ENCODE peak calls at places on chromosomes 12 and 14, in four cellular contexts. R is HCT116, B is HepG2, Q is K562. S is an unnamed sample.

GRCh38 chr14:50333010-50333409 is 20.9 kb downstream of the DMAC2L start:
- DNase-seq in R (no peak), B (no peak), Q (no peak), S (no peak)

GRCh38 chr12:112148031-112148513 is 22.7 kb downstream of the TRAFD1 start:
- DNase-seq in R (no peak), B (no peak), Q (no peak), S (no peak)

GRCh38 chr12:6277982-6278438 is 32.5 kb upstream of the PLEKHG6 start:
- DNase-seq in R (no peak), B (no peak), Q (no peak), S (no peak)

GRCh38 chr12:29317556-29318363 is 63.2 kb downstream of the ERGIC2 start:
- DNase-seq in R (peak; percentile 54), B (peak; percentile 62), Q (peak; percentile 46), S (peak; percentile 69)

GRCh38 chr12:97748298-97748697 is 285.7 kb downstream of the RMST start:
- DNase-seq in R (no peak), B (no peak), Q (no peak), S (no peak)

GRCh38 chr14:41761204-41761603 is 154.5 kb downstream of the LRFN5 start:
- DNase-seq in R (no peak), B (no peak), Q (no peak), S (no peak)

GRCh38 chr14:24179294-24179960 is 7.5 kb downstream of the REC8 start:
- DNase-seq in R (no peak), B (no peak), Q (no peak), S (no peak)

GRCh38 chr12:69601962-69602685 is 8.6 kb downstream of the LRRC10 start:
- DNase-seq in R (no peak), B (no peak), Q (no peak), S (no peak)

GRCh38 chr12:1056390-1056789 is 65.4 kb downstream of the ERC1 start:
- DNase-seq in R (no peak), B (no peak), Q (no peak), S (no peak)

GRCh38 chr12:87120440-87120839 is 864.2 kb upstream of the MGAT4C start:
- DNase-seq in R (no peak), B (peak; percentile 0), Q (no peak), S (no peak)

GRCh38 chr12:117865505-117865904 is 103.3 kb downstream of the KSR2 start:
- DNase-seq in R (no peak), B (no peak), Q (no peak), S (no peak)

GRCh38 chr12:12333407-12333831 is 16.6 kb downstream of the MANSC1 start:
- DNase-seq in R (no peak), B (no peak), Q (no peak), S (no peak)

GRCh38 chr12:76664731-76665130 is 99.2 kb upstream of the ZDHHC17 start:
- DNase-seq in R (no peak), B (no peak), Q (no peak), S (no peak)

GRCh38 chr12:91574975-91575374 is 392.4 kb upstream of the DCN start:
- DNase-seq in R (no peak), B (no peak), Q (no peak), S (no peak)

GRCh38 chr12:103955811-103956514 is 9.7 kb upstream of the TDG start:
- DNase-seq in R (no peak), B (no peak), Q (no peak), S (no peak)

GRCh38 chr12:124938606-124939427 is 24.4 kb upstream of the UBC start:
- DNase-seq in R (peak; percentile 79), B (peak; percentile 78), Q (peak; percentile 36), S (no peak)

GRCh38 chr12:53756300-53757094 is 4.7 kb upstream of the CISTR start:
- DNase-seq in R (no peak), B (no peak), Q (no peak), S (no peak)
- TF ChIP-seq TCF7L2 in R (no peak), B (no peak), Q (no peak), S (no peak)

DNA sequence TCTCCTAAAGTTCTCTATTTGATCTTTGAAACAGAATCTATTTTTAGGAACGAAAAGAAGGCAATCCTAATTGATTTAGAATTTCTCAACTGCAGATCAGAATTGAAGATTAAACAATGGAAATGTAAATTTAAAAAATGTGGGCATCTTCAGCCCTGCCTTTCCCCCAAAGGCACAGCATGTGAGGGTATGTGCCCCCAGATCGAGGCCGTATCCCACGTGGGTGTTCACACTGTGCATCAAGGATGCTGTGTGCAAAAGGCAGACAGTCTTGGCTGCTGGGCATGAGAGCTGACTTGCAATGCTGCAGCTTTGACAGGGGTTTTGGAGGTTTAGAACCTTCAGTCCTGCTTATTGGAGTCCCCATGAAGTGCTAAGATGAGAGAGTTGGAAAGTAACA is 346.3 kb downstream of the VRK1 start:
- DNase-seq in R (no peak), B (no peak), Q (no peak), S (no peak)
- TF ChIP-seq TCF7L2 in R (no peak), B (no peak), Q (no peak), S (no peak)

GRCh38 chr12:123854918-123855317 is 92.8 kb downstream of the DNAH10 start:
- DNase-seq in R (no peak), B (no peak), Q (no peak), S (no peak)
- TF ChIP-seq TCF7L2 in R (no peak), B (no peak), Q (no peak), S (no peak)

DNA sequence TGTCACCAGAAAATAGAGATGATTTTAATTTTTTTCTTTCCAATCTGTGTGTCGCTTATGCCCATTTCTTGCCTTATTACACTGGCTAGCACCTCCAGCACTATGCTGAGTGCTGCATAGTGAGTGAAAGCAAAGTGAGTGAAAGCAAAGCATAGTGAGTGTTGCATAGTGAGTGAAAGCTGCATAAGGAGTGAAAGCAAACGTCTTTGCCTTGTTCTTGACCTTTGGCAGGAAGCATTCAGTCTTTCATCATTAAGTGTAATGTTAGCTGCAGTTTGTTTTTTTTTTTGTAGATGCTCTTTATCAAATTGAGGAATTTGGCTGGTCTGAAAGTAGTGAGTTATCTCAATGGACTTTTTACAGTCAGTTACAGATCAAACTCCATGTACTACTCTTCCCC is 6.8 kb upstream of the CORO1C start:
- DNase-seq in R (no peak), B (no peak), Q (no peak), S (no peak)
- TF ChIP-seq TCF7L2 in R (no peak), B (no peak), Q (no peak), S (no peak)

GRCh38 chr12:128693115-128693514 is 130.6 kb downstream of the SLC15A4 start:
- DNase-seq in R (no peak), B (no peak), Q (no peak), S (no peak)
- TF ChIP-seq TCF7L2 in R (no peak), B (no peak), Q (no peak), S (no peak)

GRCh38 chr14:34655959-34656358 is 26.0 kb upstream of the SNX6 start:
- DNase-seq in R (no peak), B (no peak), Q (no peak), S (no peak)

GRCh38 chr14:34646570-34647255 is 16.8 kb upstream of the SNX6 start:
- DNase-seq in R (no peak), B (no peak), Q (no peak), S (no peak)

GRCh38 chr14:34649344-34649743 is 19.4 kb upstream of the SNX6 start:
- DNase-seq in R (no peak), B (no peak), Q (peak; percentile 22), S (no peak)

GRCh38 chr14:34650786-34651584 is 21.0 kb upstream of the SNX6 start:
- DNase-seq in R (peak; percentile 56), B (no peak), Q (no peak), S (no peak)
- TF ChIP-seq TCF7L2 in R (no peak), B (no peak), Q (no peak), S (no peak)

GRCh38 chr14:45070215-45070614 is 13.7 kb upstream of the PRPF39 start:
- DNase-seq in R (no peak), B (no peak), Q (no peak), S (no peak)
- TF ChIP-seq TCF7L2 in R (no peak), B (no peak), Q (no peak), S (no peak)

DNA sequence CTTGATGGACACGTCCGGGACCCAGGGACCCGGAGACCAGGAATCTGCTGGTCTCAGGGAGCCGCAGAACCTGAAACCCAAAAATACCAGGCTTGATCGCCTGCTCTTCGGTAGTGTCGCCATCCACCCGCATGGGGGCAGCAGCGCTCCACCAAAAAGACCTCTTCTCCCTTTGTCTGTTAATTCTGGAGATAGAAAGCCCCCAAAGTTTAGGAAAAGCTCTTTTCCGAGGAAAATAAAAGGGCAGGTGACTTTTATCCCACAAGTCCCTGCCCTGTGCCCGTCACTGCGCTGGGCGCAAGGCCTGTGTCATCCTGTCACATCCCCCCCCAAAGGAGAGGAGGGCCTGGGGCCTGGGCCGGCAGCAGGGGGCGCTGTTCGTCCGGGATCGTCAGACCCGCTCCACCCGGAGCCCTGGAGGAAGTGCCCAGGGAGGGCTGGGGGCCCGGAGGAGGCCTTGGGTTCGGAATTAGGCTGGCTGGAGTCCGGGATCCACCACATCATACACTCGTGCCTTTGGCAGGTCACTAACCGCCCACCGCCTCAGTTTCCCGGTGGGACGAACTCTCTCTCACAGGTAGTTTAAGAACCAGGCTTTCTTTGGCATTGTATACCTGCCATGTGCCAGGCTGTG is 31.9 kb downstream of the DAD1 start:
- DNase-seq in R (peak; percentile 48), B (peak; percentile 74), Q (peak; percentile 88), S (peak; percentile 50)
- TF ChIP-seq TCF7L2 in R (no peak), B (no peak), Q (no peak), S (no peak)

DNA sequence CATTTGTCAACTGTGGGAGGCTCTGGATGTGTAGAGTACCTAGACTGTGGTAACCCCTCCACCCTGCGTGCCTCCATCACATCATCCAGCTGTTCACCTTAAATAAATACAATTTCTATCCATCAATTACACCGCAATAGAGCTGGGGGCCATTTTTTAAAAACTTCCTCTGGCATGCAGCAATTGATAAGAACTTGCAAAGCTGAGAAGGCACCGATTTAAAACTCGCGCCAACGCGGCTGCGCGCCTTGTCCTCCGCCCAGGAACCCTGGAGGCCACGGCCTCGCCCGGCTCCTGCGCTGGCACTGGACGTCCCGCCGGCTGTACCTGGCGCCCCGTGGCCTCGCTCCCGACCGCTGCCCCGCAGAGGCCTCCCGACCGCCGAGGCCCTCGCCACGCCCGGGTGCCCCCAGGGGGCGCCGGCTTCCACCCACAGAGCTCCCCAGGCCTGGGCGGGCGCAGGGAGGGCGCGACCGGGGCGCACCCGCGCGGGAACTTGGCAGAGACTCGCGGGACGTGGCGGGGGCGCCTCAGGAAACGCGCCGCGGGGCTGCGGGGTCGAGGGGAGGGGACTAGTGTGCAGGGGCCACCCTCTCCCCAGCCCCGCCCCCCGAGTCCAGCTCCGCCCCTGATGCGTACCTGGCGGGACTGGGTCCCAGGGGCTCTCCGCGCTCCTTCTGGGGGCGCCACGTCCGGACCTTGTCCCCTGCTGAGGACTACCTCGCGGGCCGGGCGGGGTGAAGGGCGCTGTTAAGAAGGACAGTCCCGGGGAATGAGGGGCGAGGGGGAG is 65.6 kb downstream of the TNFAIP2 start:
- DNase-seq in R (no peak), B (no peak), Q (no peak), S (no peak)
- TF ChIP-seq TCF7L2 in R (no peak), B (no peak), Q (no peak), S (no peak)

DNA sequence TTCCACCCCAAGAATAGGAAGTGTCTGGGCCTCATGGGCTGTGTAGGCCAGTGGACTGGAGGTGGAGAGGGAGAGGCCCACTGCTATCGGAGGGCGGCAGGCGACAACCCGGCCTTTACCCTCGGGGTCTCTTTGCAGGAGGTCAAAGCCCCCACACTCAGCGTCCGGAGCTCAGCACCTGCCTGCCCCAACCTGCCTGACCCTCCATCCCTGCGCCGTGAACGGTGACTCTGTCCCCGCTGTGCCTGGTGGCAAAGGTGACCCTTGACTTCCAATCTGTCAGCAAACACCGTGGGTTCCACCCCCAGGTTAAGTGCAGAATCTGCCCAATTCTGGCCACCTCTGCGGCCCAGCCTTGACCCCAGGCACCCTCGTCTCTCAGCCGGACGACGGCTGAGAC is 15.7 kb upstream of the GALNT9 start:
- DNase-seq in R (no peak), B (no peak), Q (no peak), S (no peak)
- TF ChIP-seq TCF7L2 in R (no peak), B (no peak), Q (no peak), S (no peak)